ENCODE peak calls at places on chromosomes 11 and 22, in five cellular contexts. One of them, this sample, is unnamed.

GRCh38 chr11:46352063-46352841 is 5.0 kb downstream of the DGKZ start:
- DNase-seq in H9: peak
- DNase-seq in H1: no peak
- DNase-seq in neuronal stem cell: no peak
- DNase-seq in IMR-90: no peak
- DNase-seq in this sample: peak

GRCh38 chr22:46238541-46238940 is 11.6 kb downstream of the CDPF1 start:
- DNase-seq in H9: no peak
- DNase-seq in H1: no peak
- DNase-seq in neuronal stem cell: no peak
- DNase-seq in IMR-90: no peak
- DNase-seq in this sample: no peak

GRCh38 chr11:67632175-67632981 is 2.6 kb upstream of the NUDT8 start:
- DNase-seq in H9: peak
- DNase-seq in H1: no peak
- DNase-seq in neuronal stem cell: no peak
- DNase-seq in IMR-90: no peak
- DNase-seq in this sample: no peak

GRCh38 chr11:14148653-14149273 is 186.2 kb downstream of the SPON1 start:
- DNase-seq in H9: no peak
- DNase-seq in H1: no peak
- DNase-seq in neuronal stem cell: no peak
- DNase-seq in IMR-90: peak
- DNase-seq in this sample: peak

GRCh38 chr11:85737738-85738137 is 51.7 kb upstream of the CCDC89 start:
- DNase-seq in H9: no peak
- DNase-seq in H1: no peak
- DNase-seq in neuronal stem cell: no peak
- DNase-seq in IMR-90: no peak
- DNase-seq in this sample: no peak

GRCh38 chr11:6992026-6992425 is 28.1 kb downstream of the ZNF214 start:
- DNase-seq in H9: no peak
- DNase-seq in H1: no peak
- DNase-seq in neuronal stem cell: no peak
- DNase-seq in IMR-90: peak
- DNase-seq in this sample: peak

GRCh38 chr11:68579455-68579854 is 104.9 kb upstream of the GAL start:
- DNase-seq in H9: no peak
- DNase-seq in H1: no peak
- DNase-seq in neuronal stem cell: no peak
- DNase-seq in IMR-90: peak
- DNase-seq in this sample: no peak

GRCh38 chr11:2799881-2800654 is 85.5 kb downstream of the CDKN1C start:
- DNase-seq in H9: peak
- DNase-seq in H1: no peak
- DNase-seq in neuronal stem cell: no peak
- DNase-seq in IMR-90: no peak
- DNase-seq in this sample: no peak

GRCh38 chr11:102664001-102664752 is 39.0 kb upstream of the MMP20 start:
- DNase-seq in H9: peak
- DNase-seq in H1: no peak
- DNase-seq in neuronal stem cell: no peak
- DNase-seq in IMR-90: no peak
- DNase-seq in this sample: no peak

GRCh38 chr11:36376888-36377758 is 81.0 kb downstream of the PRR5L start:
- DNase-seq in H9: peak
- DNase-seq in H1: peak
- DNase-seq in neuronal stem cell: peak
- DNase-seq in IMR-90: peak
- DNase-seq in this sample: peak

DNA sequence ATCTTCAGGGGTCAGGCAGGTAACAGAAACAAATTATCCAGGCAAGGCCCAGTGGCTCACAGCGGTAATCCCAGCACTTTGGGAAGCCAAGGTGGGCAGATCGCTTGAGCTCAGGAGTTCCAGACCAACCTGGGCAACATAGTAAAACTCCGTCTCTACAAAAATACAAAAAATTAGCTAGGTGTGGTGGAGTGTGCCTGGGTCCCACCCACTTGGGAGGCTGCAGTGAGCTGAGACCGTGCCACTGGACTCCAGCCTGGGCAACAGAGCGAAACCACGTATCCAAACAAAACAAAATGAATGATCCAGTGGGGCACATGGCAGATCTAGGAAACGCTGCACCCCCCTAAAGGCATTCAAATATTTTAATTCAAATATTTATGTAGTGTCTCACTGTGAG is 9.9 kb downstream of the NUMA1 start:
- DNase-seq in H9: no peak
- DNase-seq in H1: no peak
- DNase-seq in neuronal stem cell: no peak
- DNase-seq in IMR-90: no peak
- DNase-seq in this sample: no peak
- H3K18ac ChIP-seq in H9: no peak
- H3K18ac ChIP-seq in H1: no peak
- H3K18ac ChIP-seq in neuronal stem cell: no peak
- H3K18ac ChIP-seq in IMR-90: peak
- H3K18ac ChIP-seq in this sample: peak

DNA sequence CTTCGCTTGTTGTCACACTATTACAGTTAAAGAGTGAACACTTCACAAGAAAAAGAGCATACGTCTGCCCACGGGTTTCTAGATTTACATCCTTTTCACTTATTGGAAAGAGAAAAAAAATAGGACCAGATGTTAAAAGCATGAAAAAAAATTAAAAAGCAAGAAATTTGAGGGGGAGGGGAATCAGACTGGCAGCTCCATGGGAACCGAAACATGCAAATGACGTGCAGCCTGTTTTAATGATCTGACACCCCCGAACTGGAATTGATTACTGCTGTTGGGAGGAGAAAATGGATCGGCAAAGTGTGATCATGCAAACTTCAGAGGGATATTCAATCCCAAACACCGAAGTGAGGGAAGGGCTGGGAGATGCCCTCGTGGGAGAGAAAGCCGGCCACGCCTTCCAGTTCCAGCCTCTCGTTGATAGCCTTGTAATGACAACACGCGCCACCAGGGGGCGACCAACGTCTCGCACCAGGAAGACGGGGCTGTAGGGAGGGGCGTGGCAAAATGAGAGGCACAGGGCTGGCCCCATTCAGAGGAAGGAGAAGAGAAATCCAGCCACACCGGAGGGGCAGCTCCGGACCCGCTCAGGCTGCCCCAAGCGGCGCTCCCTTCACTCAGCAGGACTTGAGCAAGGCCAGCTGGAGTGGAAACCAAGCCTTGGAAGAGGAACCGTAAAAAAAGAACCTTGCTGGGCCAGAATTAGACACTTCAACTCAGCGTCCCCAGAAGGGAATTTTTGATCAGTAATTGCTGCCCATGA is 53.8 kb upstream of the SYT13 start:
- DNase-seq in H9: peak
- DNase-seq in H1: peak
- DNase-seq in neuronal stem cell: peak
- DNase-seq in IMR-90: peak
- DNase-seq in this sample: peak
- H3K18ac ChIP-seq in H9: no peak
- H3K18ac ChIP-seq in H1: no peak
- H3K18ac ChIP-seq in neuronal stem cell: no peak
- H3K18ac ChIP-seq in IMR-90: no peak
- H3K18ac ChIP-seq in this sample: no peak

GRCh38 chr11:116975661-116976060 is 122.6 kb downstream of the SIK3 start:
- DNase-seq in H9: no peak
- DNase-seq in H1: no peak
- DNase-seq in neuronal stem cell: no peak
- DNase-seq in IMR-90: no peak
- DNase-seq in this sample: no peak

GRCh38 chr11:116972692-116973091 is 125.5 kb downstream of the SIK3 start:
- DNase-seq in H9: no peak
- DNase-seq in H1: no peak
- DNase-seq in neuronal stem cell: no peak
- DNase-seq in IMR-90: no peak
- DNase-seq in this sample: no peak

GRCh38 chr11:116969694-116970093 is 128.5 kb downstream of the SIK3 start:
- DNase-seq in H9: no peak
- DNase-seq in H1: no peak
- DNase-seq in neuronal stem cell: no peak
- DNase-seq in IMR-90: no peak
- DNase-seq in this sample: no peak

GRCh38 chr11:116973270-116973669 is 125.0 kb downstream of the SIK3 start:
- DNase-seq in H9: no peak
- DNase-seq in H1: no peak
- DNase-seq in neuronal stem cell: no peak
- DNase-seq in IMR-90: no peak
- DNase-seq in this sample: no peak

GRCh38 chr11:116970485-116971292 is 127.5 kb downstream of the SIK3 start:
- DNase-seq in H9: no peak
- DNase-seq in H1: no peak
- DNase-seq in neuronal stem cell: no peak
- DNase-seq in IMR-90: peak
- DNase-seq in this sample: peak
- H3K18ac ChIP-seq in H9: no peak
- H3K18ac ChIP-seq in H1: no peak
- H3K18ac ChIP-seq in neuronal stem cell: no peak
- H3K18ac ChIP-seq in IMR-90: no peak
- H3K18ac ChIP-seq in this sample: no peak

GRCh38 chr11:94638902-94639373 is 71.8 kb downstream of the PIWIL4 start:
- DNase-seq in H9: no peak
- DNase-seq in H1: no peak
- DNase-seq in neuronal stem cell: no peak
- DNase-seq in IMR-90: peak
- DNase-seq in this sample: peak
- H3K18ac ChIP-seq in H9: no peak
- H3K18ac ChIP-seq in H1: no peak
- H3K18ac ChIP-seq in neuronal stem cell: no peak
- H3K18ac ChIP-seq in IMR-90: peak
- H3K18ac ChIP-seq in this sample: peak

DNA sequence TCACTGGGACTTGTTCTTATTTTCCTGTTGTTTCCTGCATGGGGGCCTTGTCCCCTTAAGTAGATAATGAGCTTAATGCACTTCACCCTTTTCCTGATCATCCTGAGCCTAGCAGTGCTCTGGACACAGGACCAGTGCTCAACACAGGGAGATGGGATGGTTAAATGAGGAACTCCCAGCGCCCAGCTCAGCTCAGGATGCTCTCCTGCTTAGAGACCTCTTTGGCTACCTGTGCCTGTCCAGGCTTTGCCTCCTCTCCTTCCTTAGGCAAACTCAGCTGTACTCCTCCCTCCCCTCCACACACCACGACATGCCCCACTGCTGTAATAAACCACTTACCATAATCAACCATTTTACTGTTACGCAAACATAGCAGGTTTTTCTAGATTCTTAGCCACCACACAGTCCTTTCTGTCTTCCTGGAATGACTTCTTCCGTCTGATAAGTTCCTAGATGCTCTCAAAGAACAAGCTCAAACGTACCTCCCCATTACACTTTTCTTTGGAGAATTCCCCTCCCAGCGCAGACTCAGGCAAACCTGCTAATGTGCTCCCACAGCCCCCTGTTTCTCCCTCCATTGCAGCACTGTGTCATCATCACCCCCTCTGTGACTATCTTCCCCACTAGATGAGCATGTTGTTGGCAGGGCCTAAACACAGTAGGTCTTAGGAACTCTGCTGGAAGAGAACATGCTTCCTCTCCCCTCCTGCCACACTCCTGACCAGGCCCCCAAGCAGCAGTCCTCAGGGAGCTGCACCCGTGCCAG is 113.6 kb downstream of the MICAL2 start:
- DNase-seq in H9: no peak
- DNase-seq in H1: no peak
- DNase-seq in neuronal stem cell: no peak
- DNase-seq in IMR-90: peak
- DNase-seq in this sample: no peak
- H3K18ac ChIP-seq in H9: no peak
- H3K18ac ChIP-seq in H1: no peak
- H3K18ac ChIP-seq in neuronal stem cell: peak
- H3K18ac ChIP-seq in IMR-90: peak
- H3K18ac ChIP-seq in this sample: no peak

GRCh38 chr11:30435488-30435887 is 112.6 kb downstream of the ARL14EP start:
- DNase-seq in H9: no peak
- DNase-seq in H1: no peak
- DNase-seq in neuronal stem cell: no peak
- DNase-seq in IMR-90: no peak
- DNase-seq in this sample: no peak
- H3K18ac ChIP-seq in H9: no peak
- H3K18ac ChIP-seq in H1: no peak
- H3K18ac ChIP-seq in neuronal stem cell: no peak
- H3K18ac ChIP-seq in IMR-90: no peak
- H3K18ac ChIP-seq in this sample: no peak

GRCh38 chr11:130476200-130476921 is 27.9 kb downstream of the ADAMTS15 start:
- DNase-seq in H9: no peak
- DNase-seq in H1: no peak
- DNase-seq in neuronal stem cell: no peak
- DNase-seq in IMR-90: peak
- DNase-seq in this sample: peak

GRCh38 chr11:130476922-130477491 is 28.6 kb downstream of the ADAMTS15 start:
- DNase-seq in H9: no peak
- DNase-seq in H1: no peak
- DNase-seq in neuronal stem cell: no peak
- DNase-seq in IMR-90: no peak
- DNase-seq in this sample: no peak

GRCh38 chr11:130478881-130479280 is 30.4 kb downstream of the ADAMTS15 start:
- DNase-seq in H9: no peak
- DNase-seq in H1: no peak
- DNase-seq in neuronal stem cell: no peak
- DNase-seq in IMR-90: peak
- DNase-seq in this sample: peak

GRCh38 chr11:130477646-130478203 is 29.3 kb downstream of the ADAMTS15 start:
- DNase-seq in H9: no peak
- DNase-seq in H1: no peak
- DNase-seq in neuronal stem cell: no peak
- DNase-seq in IMR-90: peak
- DNase-seq in this sample: peak

DNA sequence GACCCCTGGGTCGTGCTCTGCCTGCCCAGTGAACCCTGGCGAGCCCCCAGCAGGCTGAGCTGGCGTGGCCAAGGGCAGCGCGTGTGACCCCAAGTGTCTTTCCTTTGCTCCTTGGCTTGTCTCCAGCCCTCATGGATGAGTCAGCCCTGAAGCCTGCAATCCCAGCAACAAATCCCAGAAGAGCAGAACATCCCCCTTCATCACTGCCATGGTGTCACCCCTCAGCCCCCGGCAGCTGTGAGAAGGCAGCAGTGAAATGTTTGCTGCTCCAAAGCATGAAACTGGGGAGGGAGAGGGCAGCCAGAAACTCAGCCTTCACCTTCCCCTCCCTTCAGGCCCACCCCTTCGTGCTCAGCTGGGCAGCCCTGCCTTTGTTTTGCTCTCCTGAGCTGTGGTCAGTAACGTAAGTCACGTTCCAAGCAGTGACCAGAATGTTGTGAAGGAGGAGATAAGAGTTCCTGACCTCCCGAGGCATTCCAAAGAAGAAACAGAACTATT is 29.8 kb downstream of the ADAMTS15 start:
- DNase-seq in H9: no peak
- DNase-seq in H1: no peak
- DNase-seq in neuronal stem cell: no peak
- DNase-seq in IMR-90: peak
- DNase-seq in this sample: peak
- H3K18ac ChIP-seq in H9: no peak
- H3K18ac ChIP-seq in H1: no peak
- H3K18ac ChIP-seq in neuronal stem cell: no peak
- H3K18ac ChIP-seq in IMR-90: peak
- H3K18ac ChIP-seq in this sample: peak

This sample was measured in mesenchymal stem cell.